ENCODE peak calls at places on chromosomes 7 and 10, in four cellular contexts. One of them, this sample, is unnamed.

GRCh38 chr7:105178177-105178576 is 164.2 kb downstream of the KMT2E start:
- DNase-seq in mammary epithelial cell: no peak
- DNase-seq in NCI-H1105 treated with DMSO at 0.1 percent for 48 hours: no peak
- DNase-seq in mesendoderm: no peak
- DNase-seq in this sample: no peak

GRCh38 chr7:54788664-54789063 is 29.7 kb upstream of the SEC61G start:
- DNase-seq in mammary epithelial cell: peak
- DNase-seq in NCI-H1105 treated with DMSO at 0.1 percent for 48 hours: peak
- DNase-seq in mesendoderm: peak
- DNase-seq in this sample: no peak

GRCh38 chr10:28948045-28948444 is 270.7 kb downstream of the BAMBI start:
- DNase-seq in mammary epithelial cell: no peak
- DNase-seq in NCI-H1105 treated with DMSO at 0.1 percent for 48 hours: no peak
- DNase-seq in mesendoderm: no peak
- DNase-seq in this sample: no peak

GRCh38 chr7:2709553-2710165 is 21.7 kb downstream of the AMZ1 start:
- DNase-seq in mammary epithelial cell: peak
- DNase-seq in NCI-H1105 treated with DMSO at 0.1 percent for 48 hours: no peak
- DNase-seq in mesendoderm: peak
- DNase-seq in this sample: peak

GRCh38 chr7:108455833-108456677 is at the start of gene NRCAM:
- DNase-seq in mammary epithelial cell: peak
- DNase-seq in NCI-H1105 treated with DMSO at 0.1 percent for 48 hours: peak
- DNase-seq in mesendoderm: peak
- DNase-seq in this sample: peak

GRCh38 chr7:154781369-154782303 is 221.3 kb downstream of the PAXIP1 start:
- DNase-seq in mammary epithelial cell: no peak
- DNase-seq in NCI-H1105 treated with DMSO at 0.1 percent for 48 hours: no peak
- DNase-seq in mesendoderm: no peak
- DNase-seq in this sample: no peak

GRCh38 chr10:125999694-126000093 is 103.3 kb downstream of the FANK1 start:
- DNase-seq in mammary epithelial cell: no peak
- DNase-seq in NCI-H1105 treated with DMSO at 0.1 percent for 48 hours: no peak
- DNase-seq in mesendoderm: no peak
- DNase-seq in this sample: no peak

GRCh38 chr10:125024496-125025234 is 82.7 kb downstream of the ZRANB1 start:
- DNase-seq in mammary epithelial cell: no peak
- DNase-seq in NCI-H1105 treated with DMSO at 0.1 percent for 48 hours: peak
- DNase-seq in mesendoderm: no peak
- DNase-seq in this sample: no peak

GRCh38 chr7:66961096-66961495 is 34.3 kb downstream of the SBDS start:
- DNase-seq in mammary epithelial cell: no peak
- DNase-seq in NCI-H1105 treated with DMSO at 0.1 percent for 48 hours: no peak
- DNase-seq in mesendoderm: no peak
- DNase-seq in this sample: peak

GRCh38 chr7:150838965-150839650 is 13.2 kb upstream of the AOC1 start:
- DNase-seq in mammary epithelial cell: peak
- DNase-seq in NCI-H1105 treated with DMSO at 0.1 percent for 48 hours: no peak
- DNase-seq in mesendoderm: no peak
- DNase-seq in this sample: no peak

GRCh38 chr7:112630565-112630964 is 149.8 kb downstream of the LSMEM1 start:
- DNase-seq in mammary epithelial cell: peak
- DNase-seq in NCI-H1105 treated with DMSO at 0.1 percent for 48 hours: no peak
- DNase-seq in mesendoderm: no peak
- DNase-seq in this sample: no peak

GRCh38 chr10:79274279-79275104 is 72.8 kb upstream of the PPIF start:
- DNase-seq in mammary epithelial cell: peak
- DNase-seq in NCI-H1105 treated with DMSO at 0.1 percent for 48 hours: no peak
- DNase-seq in mesendoderm: no peak
- DNase-seq in this sample: peak

This sample was measured in posterior cingulate gyrus.